ENCODE peak calls at places on chromosomes 1 and 21, in ten cellular contexts. Y is neural crest cell; X is lower lobe of right lung; Q is CD8-positive, alpha-beta T cell; O is spleen; I is progenitor cell of endocrine pancreas; H is body of pancreas; G is SK-N-SH; R is left lung; C is mammary epithelial cell. U is an unnamed sample.

GRCh38 chr1:26516987-26517765 is 12.4 kb upstream of the RPS6KA1 start:
- DNase-seq in G (no peak), H (no peak), I (no peak), X (no peak), Q (no peak), O (no peak), C (no peak), R (no peak), Y (no peak), U (no peak)

GRCh38 chr1:12166834-12167492 is at the start of gene TNFRSF1B:
- DNase-seq in X (peak), C (peak), H (peak), O (peak), R (peak), Y (peak), G (peak), I (peak), Q (peak), U (peak)

GRCh38 chr1:30036666-30037065 is 686.7 kb downstream of the MATN1 start:
- DNase-seq in X (no peak), H (no peak), O (no peak), G (no peak), I (no peak), R (no peak), C (no peak), Y (no peak), Q (no peak), U (no peak)

GRCh38 chr1:219621047-219621786 is 8.3 kb upstream of the ZC3H11B start:
- DNase-seq in H (peak), C (no peak), X (no peak), R (no peak), G (no peak), I (no peak), Q (no peak), Y (no peak), O (no peak), U (no peak)

GRCh38 chr1:64147759-64148158 is 55.7 kb upstream of the UBE2U start:
- DNase-seq in C (no peak), Q (no peak), G (no peak), O (no peak), Y (no peak), H (no peak), R (no peak), I (no peak), X (no peak), U (no peak)

GRCh38 chr21:41029573-41029972 is 138.4 kb upstream of the BACE2 start:
- DNase-seq in R (no peak), G (no peak), O (no peak), Q (no peak), I (no peak), X (no peak), H (no peak), Y (no peak), C (no peak), U (no peak)

GRCh38 chr1:220748091-220748934 is at the start of gene MTARC2:
- DNase-seq in H (peak), X (peak), Q (peak), R (peak), Y (peak), O (peak), G (peak), C (peak), I (peak), U (peak)

GRCh38 chr1:5619469-5619868 is 372.8 kb downstream of the NPHP4 start:
- DNase-seq in H (no peak), G (no peak), I (no peak), R (no peak), O (no peak), C (no peak), Y (no peak), X (no peak), Q (no peak), U (no peak)

GRCh38 chr1:114559356-114559755 is 22.1 kb downstream of the BCAS2 start:
- DNase-seq in H (no peak), Y (no peak), Q (no peak), X (no peak), O (no peak), C (no peak), G (no peak), R (no peak), I (no peak), U (no peak)

GRCh38 chr1:227898502-227899140 is 49.1 kb downstream of the WNT9A start:
- DNase-seq in G (no peak), R (peak), H (peak), X (peak), C (no peak), O (peak), Q (no peak), Y (no peak), I (no peak), U (peak)

GRCh38 chr1:163544441-163544840 is 222.7 kb downstream of the NUF2 start:
- DNase-seq in R (no peak), O (no peak), Y (no peak), G (no peak), Q (no peak), I (no peak), X (no peak), H (no peak), C (no peak), U (no peak)

GRCh38 chr1:109309347-109309746 is 2.5 kb upstream of the MYBPHL start:
- DNase-seq in C (no peak), X (no peak), Y (no peak), G (no peak), I (no peak), O (no peak), Q (no peak), H (no peak), R (no peak), U (no peak)

GRCh38 chr1:211335507-211336157 is 9.0 kb downstream of the TRAF5 start:
- DNase-seq in I (no peak), Y (no peak), R (no peak), C (no peak), Q (no peak), G (no peak), X (no peak), H (no peak), O (peak), U (no peak)

GRCh38 chr1:1573843-1574720 is 581 bp downstream of the SSU72 start:
- DNase-seq in C (peak), R (peak), O (peak), Y (peak), X (peak), I (no peak), G (peak), Q (peak), H (peak), U (peak)

GRCh38 chr1:245276426-245276825 is 121.6 kb downstream of the KIF26B start:
- DNase-seq in O (no peak), H (no peak), Y (no peak), G (no peak), I (no peak), Q (no peak), R (no peak), C (no peak), X (no peak), U (no peak)

GRCh38 chr1:39795651-39796050 is 7.0 kb upstream of the BMP8B start:
- DNase-seq in R (no peak), I (no peak), H (peak), Y (no peak), G (peak), C (no peak), O (no peak), Q (no peak), X (peak), U (no peak)

GRCh38 chr1:20551945-20552727 is at the start of gene FAM43B:
- DNase-seq in O (no peak), G (peak), R (peak), I (peak), X (no peak), H (peak), C (no peak), Y (peak), Q (no peak), U (peak)

GRCh38 chr1:86503477-86504129 is 34.9 kb downstream of the CLCA1 start:
- DNase-seq in H (peak), Y (no peak), Q (no peak), G (no peak), X (peak), I (no peak), O (peak), R (peak), C (no peak), U (peak)

GRCh38 chr21:46555678-46556077 is 49.2 kb downstream of the S100B start:
- DNase-seq in R (no peak), I (no peak), Q (no peak), C (no peak), X (no peak), G (no peak), O (no peak), H (no peak), Y (no peak), U (no peak)

GRCh38 chr1:22932803-22933470 is 39.7 kb downstream of the LACTBL1 start:
- DNase-seq in H (no peak), O (peak), R (no peak), X (no peak), G (no peak), Y (no peak), I (no peak), Q (no peak), C (no peak), U (no peak)

GRCh38 chr1:178048426-178048825 is 45.5 kb upstream of the RASAL2 start:
- DNase-seq in O (no peak), Y (no peak), X (no peak), Q (no peak), R (no peak), G (no peak), H (no peak), I (no peak), C (peak), U (no peak)

GRCh38 chr1:91864017-91864700 is 21.8 kb downstream of the TGFBR3 start:
- DNase-seq in R (no peak), I (no peak), O (no peak), X (no peak), G (no peak), C (peak), Q (no peak), H (no peak), Y (no peak), U (no peak)

GRCh38 chr1:228339766-228340685 is 66.6 kb downstream of the TRIM11 start:
- DNase-seq in I (no peak), H (peak), C (no peak), Q (no peak), X (peak), O (peak), G (no peak), Y (no peak), R (no peak), U (no peak)

GRCh38 chr1:192817202-192817601 is 8.4 kb downstream of the RGS2 start:
- DNase-seq in R (no peak), C (no peak), I (no peak), O (no peak), G (no peak), Q (no peak), H (no peak), Y (no peak), X (no peak), U (no peak)

GRCh38 chr1:6891781-6892579 is 106.7 kb downstream of the CAMTA1 start:
- DNase-seq in X (no peak), Q (no peak), I (no peak), H (no peak), O (no peak), G (no peak), C (peak), Y (no peak), R (no peak), U (no peak)

GRCh38 chr1:245285168-245285567 is 130.4 kb downstream of the KIF26B start:
- DNase-seq in H (no peak), X (no peak), G (no peak), C (no peak), Y (no peak), Q (no peak), O (no peak), I (no peak), R (no peak), U (no peak)

GRCh38 chr1:92536593-92537332 is 50.0 kb upstream of the GFI1 start:
- DNase-seq in I (no peak), G (no peak), C (peak), R (no peak), Y (no peak), O (no peak), Q (no peak), X (no peak), H (no peak), U (no peak)

GRCh38 chr1:111570781-111571181 is 48.8 kb upstream of the RAP1A start:
- DNase-seq in Q (peak), G (no peak), Y (peak), I (no peak), O (no peak), R (no peak), C (peak), X (no peak), H (peak), U (peak)

GRCh38 chr1:44602675-44603610 is 71.3 kb downstream of the TMEM53 start:
- DNase-seq in C (no peak), H (peak), Y (no peak), Q (no peak), X (no peak), R (no peak), G (peak), I (no peak), O (peak), U (no peak)

GRCh38 chr1:218259800-218260199 is 25.3 kb upstream of the RRP15 start:
- DNase-seq in X (no peak), Q (no peak), O (no peak), R (no peak), I (no peak), Y (no peak), G (no peak), C (peak), H (peak), U (peak)
- TF ChIP-seq CTCF in X (peak), Q (no peak), O (no peak), R (no peak), I (peak), Y (peak), G (peak), C (peak), H (peak), U (peak)

GRCh38 chr1:90721210-90722194 is 4.4 kb upstream of the BARHL2 start:
- DNase-seq in H (peak), R (no peak), Y (peak), C (peak), G (peak), O (peak), X (no peak), I (no peak), Q (no peak), U (peak)
- TF ChIP-seq CTCF in H (peak), R (peak), Y (peak), C (peak), G (peak), O (peak), X (peak), I (peak), Q (peak), U (peak)

DNA sequence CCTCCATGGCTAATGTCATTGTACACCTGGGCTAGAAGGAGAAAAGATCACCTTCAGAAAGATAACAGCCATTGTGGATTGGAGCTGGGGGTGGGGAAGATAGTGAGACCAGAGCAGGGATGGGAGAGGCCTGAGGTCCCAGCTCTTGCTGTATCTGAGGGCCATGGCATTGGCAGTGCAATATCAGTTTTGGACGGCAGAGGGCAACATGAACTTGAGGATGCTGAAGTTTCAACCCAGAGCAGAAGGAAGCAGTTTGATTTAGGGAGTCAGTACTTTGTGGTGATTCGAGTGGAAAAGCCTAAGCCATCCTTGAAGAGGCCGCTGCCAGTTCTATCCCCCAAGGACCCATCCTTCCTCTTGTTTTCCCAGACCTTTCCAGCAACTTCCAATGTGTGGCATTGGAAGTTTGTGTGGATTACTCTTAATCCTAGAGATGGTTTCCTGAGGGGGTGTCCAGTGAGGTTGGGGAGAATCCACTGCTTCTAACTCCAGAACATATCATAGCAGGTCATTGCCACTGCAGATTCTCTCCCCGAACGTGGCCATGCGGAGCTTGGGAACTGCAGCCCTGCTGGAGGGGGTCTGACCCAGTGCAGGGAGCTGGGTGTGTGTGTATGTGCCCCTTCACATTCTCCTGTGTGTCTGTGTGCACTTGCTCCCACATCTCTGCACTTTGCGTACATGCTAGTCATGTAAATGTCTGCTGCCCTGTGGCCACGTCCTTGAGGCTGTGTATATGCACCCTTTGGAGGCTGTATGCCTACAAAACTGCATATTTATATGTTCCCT is 24.1 kb downstream of the SLC26A9 start:
- DNase-seq in O (peak), C (peak), R (peak), Y (peak), X (peak), I (peak), Q (peak), H (peak), G (peak), U (peak)
- TF ChIP-seq CTCF in O (peak), C (peak), R (peak), Y (peak), X (peak), I (peak), Q (peak), H (peak), G (peak), U (peak)

GRCh38 chr1:218250492-218250891 is 34.6 kb upstream of the RRP15 start:
- DNase-seq in I (no peak), Y (no peak), X (no peak), Q (no peak), G (no peak), H (no peak), C (no peak), R (no peak), O (no peak), U (no peak)
- TF ChIP-seq CTCF in I (no peak), Y (no peak), X (no peak), Q (no peak), G (no peak), H (no peak), C (no peak), R (no peak), O (no peak), U (no peak)

DNA sequence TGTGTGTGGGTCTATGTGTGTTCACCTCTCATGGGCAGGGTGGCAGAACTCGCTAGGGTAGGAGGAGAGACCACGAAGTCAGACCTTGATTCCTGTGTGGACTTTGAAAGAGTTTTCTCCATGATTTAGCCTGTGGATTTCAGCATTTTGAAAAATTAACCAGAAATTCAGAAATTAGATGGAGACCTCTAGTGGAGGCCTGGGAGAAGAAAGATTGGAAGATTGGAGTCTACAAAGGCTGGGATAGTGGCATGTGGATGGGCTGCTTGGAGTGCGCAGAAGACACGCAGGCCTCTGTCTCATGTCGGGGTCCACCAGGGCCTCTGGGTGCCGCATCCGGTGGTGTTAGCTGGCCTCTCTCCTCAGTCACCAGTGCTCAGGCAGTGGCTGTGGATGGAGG is 18.9 kb upstream of the IGSF5 start:
- DNase-seq in H (no peak), Q (no peak), R (no peak), Y (no peak), X (no peak), I (no peak), G (no peak), C (no peak), O (no peak), U (no peak)
- TF ChIP-seq CTCF in H (peak), Q (no peak), R (no peak), Y (peak), X (no peak), I (peak), G (peak), C (no peak), O (no peak), U (no peak)

GRCh38 chr1:41038110-41038509 is 16.6 kb upstream of the SLFNL1 start:
- DNase-seq in G (no peak), C (no peak), Y (no peak), O (no peak), H (no peak), Q (no peak), I (no peak), X (no peak), R (no peak), U (no peak)

GRCh38 chr1:41030872-41031616 is 9.5 kb upstream of the SLFNL1 start:
- DNase-seq in H (no peak), R (no peak), X (no peak), Y (no peak), O (no peak), I (no peak), Q (no peak), C (no peak), G (no peak), U (no peak)

GRCh38 chr1:41037116-41037903 is 15.8 kb upstream of the SLFNL1 start:
- DNase-seq in Y (no peak), H (no peak), O (no peak), Q (no peak), I (no peak), X (no peak), C (no peak), G (no peak), R (no peak), U (no peak)

GRCh38 chr1:41032147-41032546 is 10.6 kb upstream of the SLFNL1 start:
- DNase-seq in H (no peak), X (no peak), I (no peak), Y (no peak), O (no peak), R (no peak), C (no peak), Q (no peak), G (no peak), U (no peak)

GRCh38 chr1:41033272-41033671 is 11.7 kb upstream of the SLFNL1 start:
- DNase-seq in I (no peak), H (no peak), R (no peak), G (no peak), Q (no peak), Y (no peak), O (no peak), X (no peak), C (no peak), U (no peak)
- TF ChIP-seq CTCF in I (no peak), H (no peak), R (no peak), G (no peak), Q (no peak), Y (no peak), O (no peak), X (no peak), C (no peak), U (no peak)

GRCh38 chr1:171844381-171844780 is 3.1 kb downstream of the DNM3 start:
- DNase-seq in G (no peak), R (no peak), Q (no peak), O (no peak), H (no peak), Y (no peak), X (no peak), C (no peak), I (no peak), U (no peak)

GRCh38 chr1:171835891-171836290 is 5.4 kb upstream of the DNM3 start:
- DNase-seq in Y (no peak), I (no peak), O (no peak), C (no peak), Q (no peak), H (no peak), X (no peak), G (no peak), R (no peak), U (no peak)

GRCh38 chr1:171845998-171846397 is 4.7 kb downstream of the DNM3 start:
- DNase-seq in X (no peak), H (no peak), C (no peak), O (no peak), Y (no peak), Q (no peak), R (no peak), I (no peak), G (no peak), U (no peak)

GRCh38 chr1:171841931-171842723 is 829 bp downstream of the DNM3 start:
- DNase-seq in Q (no peak), X (no peak), C (peak), I (no peak), O (no peak), R (peak), H (peak), G (peak), Y (peak), U (peak)

GRCh38 chr1:171841050-171841910 is at the start of gene DNM3:
- DNase-seq in Q (peak), O (peak), H (peak), Y (peak), X (peak), G (peak), I (peak), R (peak), C (peak), U (peak)
- TF ChIP-seq CTCF in Q (no peak), O (no peak), H (no peak), Y (no peak), X (no peak), G (no peak), I (no peak), R (no peak), C (no peak), U (no peak)

U was measured in endothelial cell.